ENCODE peak calls at places on chromosome 22, in six cellular contexts. D is amygdala; A is ecto neural progenitor cell; H is CD4-positive, CD25-positive, alpha-beta regulatory T cell; T is stimulated activated CD8-positive, alpha-beta memory T cell treated with anti-CD3 and anti-CD28 coated beads, Interleukin-4, amount 100 ng/mL, for 1 hour; Z is left ventricle myocardium superior. V is an unnamed sample.

GRCh38 chr22:44032126-44032730 is 8.1 kb downstream of the PARVB start:
- DNase-seq in T (no peak), A (no peak), D (no peak), Z (no peak), H (no peak), V (no peak)

GRCh38 chr22:36358533-36359171 is 29.1 kb downstream of the MYH9 start:
- DNase-seq in D (no peak), H (no peak), T (no peak), A (no peak), Z (no peak), V (no peak)

GRCh38 chr22:44042822-44043221 is 18.7 kb downstream of the PARVB start:
- DNase-seq in H (no peak), Z (no peak), T (no peak), D (no peak), A (no peak), V (no peak)

GRCh38 chr22:36083056-36083455 is 54.4 kb upstream of the RBFOX2 start:
- DNase-seq in T (no peak), H (no peak), D (no peak), A (no peak), Z (no peak), V (no peak)

GRCh38 chr22:36432592-36433317 is 45.0 kb upstream of the MYH9 start:
- DNase-seq in Z (no peak), D (no peak), H (no peak), A (no peak), T (no peak), V (no peak)

GRCh38 chr22:48724899-48725298 is 1102.8 kb downstream of the BRD1 start:
- DNase-seq in A (no peak), H (no peak), T (no peak), D (no peak), Z (peak; percentile 3), V (no peak)

GRCh38 chr22:25566812-25567211 is 2.3 kb downstream of the GRK3 start:
- DNase-seq in Z (no peak), A (no peak), T (no peak), D (no peak), H (no peak), V (no peak)

GRCh38 chr22:31082606-31083376 is 1.7 kb downstream of the SMTN start:
- DNase-seq in A (peak; percentile 71), H (no peak), T (no peak), D (no peak), Z (peak; percentile 82), V (peak; percentile 78)

GRCh38 chr22:47048123-47049077 is 285.9 kb downstream of the TBC1D22A start:
- DNase-seq in H (no peak), D (no peak), T (no peak), A (no peak), Z (peak; percentile 9), V (no peak)

GRCh38 chr22:19604711-19605268 is 80.6 kb upstream of the CLDN5 start:
- DNase-seq in H (no peak), A (no peak), D (no peak), Z (no peak), T (no peak), V (no peak)

GRCh38 chr22:50274311-50274710 is 4.1 kb upstream of the MAPK11 start:
- DNase-seq in Z (peak; percentile 74), A (no peak), T (no peak), H (no peak), D (peak; percentile 48), V (peak; percentile 59)

GRCh38 chr22:42169055-42169469 is 38.5 kb upstream of the CYP2D6 start:
- DNase-seq in A (peak; percentile 87), T (peak; percentile 21), D (peak; percentile 67), Z (peak; percentile 70), H (peak; percentile 70), V (peak; percentile 82)

GRCh38 chr22:39303358-39303757 is 16.1 kb downstream of the RPL3 start:
- DNase-seq in T (no peak), D (no peak), H (no peak), A (no peak), Z (no peak), V (no peak)